ENCODE peak calls at places on chromosomes 6 and 20, in four cellular contexts. X, K, D and M are unnamed samples.

GRCh38 chr6:17932362-17932852 is 55.0 kb downstream of the KIF13A start:
- DNase-seq in X (no peak), K (no peak), D (peak), M (no peak)

GRCh38 chr6:163999475-164000125 is 585.1 kb downstream of the QKI start:
- DNase-seq in X (no peak), K (no peak), D (no peak), M (no peak)

GRCh38 chr6:12490376-12490903 is 200.3 kb downstream of the EDN1 start:
- DNase-seq in X (no peak), K (no peak), D (no peak), M (no peak)

GRCh38 chr20:62401331-62401779 is 5.7 kb downstream of the CABLES2 start:
- DNase-seq in X (no peak), K (no peak), D (no peak), M (no peak)

GRCh38 chr6:73586416-73586974 is 65.7 kb upstream of the EEF1A1 start:
- DNase-seq in X (no peak), K (no peak), D (no peak), M (no peak)

GRCh38 chr6:45478235-45478634 is 100.5 kb upstream of the SUPT3H start:
- DNase-seq in X (no peak), K (no peak), D (no peak), M (no peak)

GRCh38 chr20:8756410-8756809 is 312.5 kb upstream of the PLCB4 start:
- DNase-seq in X (no peak), K (no peak), D (peak), M (no peak)

GRCh38 chr6:150881911-150882481 is 16.5 kb downstream of the MTHFD1L start:
- DNase-seq in X (no peak), K (peak), D (peak), M (no peak)

GRCh38 chr6:157240059-157240959 is 83.0 kb downstream of the TMEM242 start:
- DNase-seq in X (peak), K (peak), D (no peak), M (peak)

GRCh38 chr20:49245921-49246740 is 26.9 kb downstream of the DDX27 start:
- DNase-seq in X (no peak), K (no peak), D (peak), M (peak)

GRCh38 chr6:133468591-133468990 is 227.4 kb downstream of the EYA4 start:
- DNase-seq in X (no peak), K (no peak), D (no peak), M (no peak)

GRCh38 chr6:20978176-20978614 is 443.9 kb downstream of the CDKAL1 start:
- DNase-seq in X (no peak), K (no peak), D (no peak), M (no peak)

GRCh38 chr6:135280375-135281136 is 99.4 kb downstream of the MYB start:
- DNase-seq in X (no peak), K (no peak), D (peak), M (no peak)

GRCh38 chr20:51926670-51927305 is 124.5 kb upstream of the SALL4 start:
- DNase-seq in X (no peak), K (no peak), D (no peak), M (no peak)

GRCh38 chr20:29408034-29408695 is 1849.3 kb upstream of the DEFB115 start:
- DNase-seq in X (no peak), K (no peak), D (no peak), M (no peak)

GRCh38 chr20:42688576-42688975 is 501.1 kb downstream of the PTPRT start:
- DNase-seq in X (no peak), K (no peak), D (no peak), M (no peak)

GRCh38 chr20:18276821-18277220 is 11.5 kb upstream of the ZNF133 start:
- DNase-seq in X (no peak), K (peak), D (peak), M (peak)

GRCh38 chr6:82365011-82365751 is 1.6 kb downstream of the TPBG start:
- DNase-seq in X (peak), K (peak), D (no peak), M (no peak)

GRCh38 chr6:163442336-163442735 is 27.8 kb downstream of the QKI start:
- DNase-seq in X (no peak), K (no peak), D (no peak), M (no peak)

GRCh38 chr6:99119109-99120031 is 171.6 kb upstream of the FBXL4 start:
- DNase-seq in X (no peak), K (peak), D (peak), M (peak)

GRCh38 chr20:17747431-17747846 is 47.7 kb downstream of the BANF2 start:
- DNase-seq in X (no peak), K (no peak), D (peak), M (no peak)

GRCh38 chr6:16564430-16564829 is 196.8 kb downstream of the ATXN1 start:
- DNase-seq in X (no peak), K (no peak), D (no peak), M (no peak)